ENCODE peak calls at places on chromosome 21, in seven cellular contexts. One of them, this sample, is unnamed. For H3K79me1 and H3K4me1, the result is how much of the 10 kb centered on the place peaks cover.

GRCh38 chr21:41011968-41012367 is 156.0 kb upstream of the BACE2 start:
- DNase-seq in H9: no peak
- DNase-seq in mesenchymal stem cell: no peak
- DNase-seq in IMR-90: no peak
- DNase-seq in mesendoderm: no peak
- DNase-seq in H1: no peak
- DNase-seq in trophoblast cell: no peak
- DNase-seq in this sample: no peak

GRCh38 chr21:27306821-27307746 is 340.2 kb upstream of the ADAMTS5 start:
- DNase-seq in H9: no peak
- DNase-seq in mesenchymal stem cell: peak
- DNase-seq in IMR-90: peak
- DNase-seq in mesendoderm: no peak
- DNase-seq in H1: no peak
- DNase-seq in trophoblast cell: no peak
- DNase-seq in this sample: no peak

GRCh38 chr21:38965910-38966504 is 160.3 kb downstream of the ETS2 start:
- DNase-seq in H9: peak
- DNase-seq in mesenchymal stem cell: peak
- DNase-seq in IMR-90: peak
- DNase-seq in mesendoderm: peak
- DNase-seq in H1: no peak
- DNase-seq in trophoblast cell: peak
- DNase-seq in this sample: no peak

GRCh38 chr21:38329176-38329575 is 72.4 kb downstream of the KCNJ15 start:
- DNase-seq in H9: no peak
- DNase-seq in mesenchymal stem cell: no peak
- DNase-seq in IMR-90: no peak
- DNase-seq in mesendoderm: no peak
- DNase-seq in H1: no peak
- DNase-seq in trophoblast cell: no peak
- DNase-seq in this sample: no peak

GRCh38 chr21:36783612-36784383 is 84.9 kb downstream of the SIM2 start:
- DNase-seq in H9: no peak
- DNase-seq in mesenchymal stem cell: peak
- DNase-seq in IMR-90: peak
- DNase-seq in mesendoderm: peak
- DNase-seq in H1: no peak
- DNase-seq in trophoblast cell: peak
- DNase-seq in this sample: no peak

GRCh38 chr21:36964398-36964797 is 2.1 kb downstream of the HLCS start:
- DNase-seq in H9: no peak
- DNase-seq in mesenchymal stem cell: no peak
- DNase-seq in IMR-90: no peak
- DNase-seq in mesendoderm: no peak
- DNase-seq in H1: no peak
- DNase-seq in trophoblast cell: no peak
- DNase-seq in this sample: no peak

GRCh38 chr21:38850277-38850951 is 44.7 kb downstream of the ETS2 start:
- DNase-seq in H9: no peak
- DNase-seq in mesenchymal stem cell: no peak
- DNase-seq in IMR-90: no peak
- DNase-seq in mesendoderm: no peak
- DNase-seq in H1: no peak
- DNase-seq in trophoblast cell: no peak
- DNase-seq in this sample: no peak

GRCh38 chr21:27772816-27773215 is 805.9 kb upstream of the ADAMTS5 start:
- DNase-seq in H9: no peak
- DNase-seq in mesenchymal stem cell: no peak
- DNase-seq in IMR-90: no peak
- DNase-seq in mesendoderm: no peak
- DNase-seq in H1: no peak
- DNase-seq in trophoblast cell: no peak
- DNase-seq in this sample: no peak

GRCh38 chr21:36103434-36103833 is 31.4 kb upstream of the CBR3 start:
- DNase-seq in H9: no peak
- DNase-seq in mesenchymal stem cell: no peak
- DNase-seq in IMR-90: no peak
- DNase-seq in mesendoderm: peak
- DNase-seq in H1: no peak
- DNase-seq in trophoblast cell: peak
- DNase-seq in this sample: no peak

GRCh38 chr21:36881223-36881622 is 85.2 kb downstream of the HLCS start:
- DNase-seq in H9: no peak
- DNase-seq in mesenchymal stem cell: no peak
- DNase-seq in IMR-90: peak
- DNase-seq in mesendoderm: no peak
- DNase-seq in H1: no peak
- DNase-seq in trophoblast cell: no peak
- DNase-seq in this sample: no peak

GRCh38 chr21:37758997-37759396 is 157.3 kb downstream of the KCNJ6 start:
- DNase-seq in H9: peak
- DNase-seq in mesenchymal stem cell: peak
- DNase-seq in IMR-90: peak
- DNase-seq in mesendoderm: peak
- DNase-seq in H1: peak
- DNase-seq in trophoblast cell: peak
- DNase-seq in this sample: peak

GRCh38 chr21:38505654-38506523 is 7.6 kb upstream of the ERG start:
- DNase-seq in H9: peak
- DNase-seq in mesenchymal stem cell: peak
- DNase-seq in IMR-90: peak
- DNase-seq in mesendoderm: peak
- DNase-seq in H1: peak
- DNase-seq in trophoblast cell: peak
- DNase-seq in this sample: peak

GRCh38 chr21:35738342-35738961 is 321.9 kb downstream of the SETD4 start:
- DNase-seq in H9: no peak
- DNase-seq in mesenchymal stem cell: peak
- DNase-seq in IMR-90: peak
- DNase-seq in mesendoderm: no peak
- DNase-seq in H1: no peak
- DNase-seq in trophoblast cell: no peak
- DNase-seq in this sample: no peak

GRCh38 chr21:37808261-37808660 is 108.0 kb downstream of the KCNJ6 start:
- DNase-seq in H9: no peak
- DNase-seq in mesenchymal stem cell: peak
- DNase-seq in IMR-90: no peak
- DNase-seq in mesendoderm: no peak
- DNase-seq in H1: no peak
- DNase-seq in trophoblast cell: no peak
- DNase-seq in this sample: no peak

GRCh38 chr21:21067375-21067774 is 69.2 kb downstream of the NCAM2 start:
- DNase-seq in H9: no peak
- DNase-seq in mesenchymal stem cell: no peak
- DNase-seq in IMR-90: no peak
- DNase-seq in mesendoderm: no peak
- DNase-seq in H1: no peak
- DNase-seq in trophoblast cell: no peak
- DNase-seq in this sample: no peak

GRCh38 chr21:26061437-26061836 is 109.1 kb downstream of the APP start:
- DNase-seq in H9: no peak
- DNase-seq in mesenchymal stem cell: peak
- DNase-seq in IMR-90: peak
- DNase-seq in mesendoderm: no peak
- DNase-seq in H1: no peak
- DNase-seq in trophoblast cell: peak
- DNase-seq in this sample: no peak

GRCh38 chr21:29634410-29634809 is 305.4 kb downstream of the GRIK1 start:
- DNase-seq in H9: no peak
- DNase-seq in mesenchymal stem cell: no peak
- DNase-seq in IMR-90: no peak
- DNase-seq in mesendoderm: no peak
- DNase-seq in H1: no peak
- DNase-seq in trophoblast cell: no peak
- DNase-seq in this sample: no peak

GRCh38 chr21:37380349-37381323 is 14.1 kb downstream of the DYRK1A start:
- DNase-seq in H9: peak
- DNase-seq in mesenchymal stem cell: no peak
- DNase-seq in IMR-90: no peak
- DNase-seq in mesendoderm: peak
- DNase-seq in H1: no peak
- DNase-seq in trophoblast cell: no peak
- DNase-seq in this sample: no peak

GRCh38 chr21:44521301-44521927 is 18.6 kb downstream of the KRTAP10-1 start:
- DNase-seq in H9: no peak
- DNase-seq in mesenchymal stem cell: no peak
- DNase-seq in IMR-90: no peak
- DNase-seq in mesendoderm: no peak
- DNase-seq in H1: no peak
- DNase-seq in trophoblast cell: no peak
- DNase-seq in this sample: no peak

GRCh38 chr21:36159356-36159921 is 2.8 kb downstream of the DOP1B start:
- DNase-seq in H9: no peak
- DNase-seq in mesenchymal stem cell: no peak
- DNase-seq in IMR-90: no peak
- DNase-seq in mesendoderm: no peak
- DNase-seq in H1: no peak
- DNase-seq in trophoblast cell: peak
- DNase-seq in this sample: no peak

GRCh38 chr21:43761886-43762285 is 14.2 kb downstream of the CSTB start:
- DNase-seq in H9: no peak
- DNase-seq in mesenchymal stem cell: no peak
- DNase-seq in IMR-90: no peak
- DNase-seq in mesendoderm: no peak
- DNase-seq in H1: no peak
- DNase-seq in trophoblast cell: no peak
- DNase-seq in this sample: no peak

DNA sequence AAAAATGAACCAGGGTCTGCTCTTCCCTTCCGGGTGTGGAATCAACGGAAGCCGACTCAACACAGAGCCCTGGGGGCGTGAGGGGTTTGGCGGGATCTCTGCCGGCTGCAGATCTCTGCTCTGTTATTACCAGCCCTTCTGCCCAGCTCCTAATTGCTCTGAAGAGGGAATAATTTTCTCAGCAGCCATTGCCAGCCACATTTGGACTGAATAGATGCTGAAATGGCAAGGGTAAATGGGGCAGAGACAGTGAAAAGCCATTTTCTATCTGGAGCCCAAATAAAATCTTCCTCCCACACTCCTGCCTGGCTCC is 24.7 kb downstream of the PDE9A start:
- DNase-seq in H9: no peak
- DNase-seq in mesenchymal stem cell: no peak
- DNase-seq in IMR-90: no peak
- DNase-seq in mesendoderm: no peak
- DNase-seq in H1: no peak
- DNase-seq in trophoblast cell: no peak
- DNase-seq in this sample: no peak
- H3K79me1 ChIP-seq in H9: under half
- H3K79me1 ChIP-seq in mesenchymal stem cell: under half
- H3K79me1 ChIP-seq in IMR-90: under half
- H3K79me1 ChIP-seq in mesendoderm: under half
- H3K79me1 ChIP-seq in H1: under half
- H3K79me1 ChIP-seq in trophoblast cell: under half
- H3K79me1 ChIP-seq in this sample: under half

GRCh38 chr21:15743593-15743992 is 13.8 kb downstream of the USP25 start:
- DNase-seq in H9: no peak
- DNase-seq in mesenchymal stem cell: no peak
- DNase-seq in IMR-90: no peak
- DNase-seq in mesendoderm: no peak
- DNase-seq in H1: no peak
- DNase-seq in trophoblast cell: peak
- DNase-seq in this sample: no peak

GRCh38 chr21:15742694-15743093 is 12.9 kb downstream of the USP25 start:
- DNase-seq in H9: peak
- DNase-seq in mesenchymal stem cell: no peak
- DNase-seq in IMR-90: no peak
- DNase-seq in mesendoderm: no peak
- DNase-seq in H1: no peak
- DNase-seq in trophoblast cell: no peak
- DNase-seq in this sample: no peak

GRCh38 chr21:15742052-15742451 is 12.3 kb downstream of the USP25 start:
- DNase-seq in H9: no peak
- DNase-seq in mesenchymal stem cell: peak
- DNase-seq in IMR-90: peak
- DNase-seq in mesendoderm: no peak
- DNase-seq in H1: no peak
- DNase-seq in trophoblast cell: no peak
- DNase-seq in this sample: no peak

GRCh38 chr21:15741510-15741909 is 11.7 kb downstream of the USP25 start:
- DNase-seq in H9: no peak
- DNase-seq in mesenchymal stem cell: no peak
- DNase-seq in IMR-90: peak
- DNase-seq in mesendoderm: no peak
- DNase-seq in H1: no peak
- DNase-seq in trophoblast cell: peak
- DNase-seq in this sample: no peak

GRCh38 chr21:15740383-15740782 is 10.6 kb downstream of the USP25 start:
- DNase-seq in H9: no peak
- DNase-seq in mesenchymal stem cell: no peak
- DNase-seq in IMR-90: no peak
- DNase-seq in mesendoderm: no peak
- DNase-seq in H1: no peak
- DNase-seq in trophoblast cell: no peak
- DNase-seq in this sample: no peak
- H3K4me1 ChIP-seq in H9: under half
- H3K4me1 ChIP-seq in mesenchymal stem cell: under half
- H3K4me1 ChIP-seq in IMR-90: under half
- H3K4me1 ChIP-seq in mesendoderm: under half
- H3K4me1 ChIP-seq in H1: under half
- H3K4me1 ChIP-seq in trophoblast cell: under half
- H3K4me1 ChIP-seq in this sample: under half

DNA sequence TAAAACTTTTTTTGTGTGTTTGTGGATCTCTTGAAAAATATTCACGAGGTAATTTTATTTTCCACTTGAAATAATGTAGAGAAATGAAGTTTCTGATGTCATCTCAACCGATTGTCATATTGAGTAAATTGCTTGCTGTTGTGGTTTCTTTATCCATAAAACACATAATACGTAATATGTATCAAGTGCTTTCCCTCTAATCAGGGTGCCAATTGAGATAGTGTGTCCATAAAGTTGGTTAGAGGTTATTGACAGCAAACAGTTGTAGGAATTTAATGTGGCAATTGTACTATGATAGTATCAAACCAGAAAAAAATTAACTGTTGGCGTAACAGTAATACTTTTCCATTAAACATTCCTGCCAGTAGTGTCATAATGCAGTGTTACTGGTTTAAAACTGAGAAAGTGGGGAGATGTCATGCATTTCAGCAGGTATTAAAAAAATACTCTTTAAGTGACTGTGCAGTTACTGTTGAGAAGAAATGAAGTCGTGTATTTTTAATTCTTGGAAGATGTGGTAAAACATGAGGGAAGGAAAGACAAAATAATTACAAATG is 38.3 kb downstream of the USP25 start:
- DNase-seq in H9: no peak
- DNase-seq in mesenchymal stem cell: no peak
- DNase-seq in IMR-90: no peak
- DNase-seq in mesendoderm: no peak
- DNase-seq in H1: no peak
- DNase-seq in trophoblast cell: peak
- DNase-seq in this sample: no peak
- H3K4ac ChIP-seq in H9: no peak
- H3K4ac ChIP-seq in mesenchymal stem cell: no peak
- H3K4ac ChIP-seq in IMR-90: no peak
- H3K4ac ChIP-seq in mesendoderm: no peak
- H3K4ac ChIP-seq in H1: no peak
- H3K4ac ChIP-seq in trophoblast cell: no peak
- H3K4ac ChIP-seq in this sample: no peak

DNA sequence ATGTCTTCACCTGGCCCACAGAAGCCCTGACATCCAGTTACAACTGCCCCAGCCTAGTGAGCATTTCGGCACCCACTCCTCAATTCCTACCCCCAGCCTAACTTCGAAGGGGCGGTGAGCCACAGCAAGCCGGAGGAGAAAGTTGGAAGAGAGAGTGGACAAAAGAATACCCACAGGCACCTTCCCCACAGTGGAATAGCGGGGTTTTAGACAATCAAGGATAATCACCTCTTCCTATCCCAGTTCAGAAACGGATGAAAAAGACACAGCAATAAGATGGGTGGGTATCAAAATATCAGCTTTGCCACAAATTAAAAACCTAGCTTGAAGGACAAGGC is 1.3 kb upstream of the LSS start:
- DNase-seq in H9: no peak
- DNase-seq in mesenchymal stem cell: no peak
- DNase-seq in IMR-90: no peak
- DNase-seq in mesendoderm: no peak
- DNase-seq in H1: no peak
- DNase-seq in trophoblast cell: no peak
- DNase-seq in this sample: no peak
- H3K79me1 ChIP-seq in H9: under half
- H3K79me1 ChIP-seq in mesenchymal stem cell: under half
- H3K79me1 ChIP-seq in IMR-90: half or more
- H3K79me1 ChIP-seq in mesendoderm: under half
- H3K79me1 ChIP-seq in H1: under half
- H3K79me1 ChIP-seq in trophoblast cell: under half
- H3K79me1 ChIP-seq in this sample: under half

This sample was measured in neuronal stem cell.